ENCODE peak calls at places on chromosome 16, in six cellular contexts. One of them, this sample, is unnamed.

GRCh38 chr16:48559462-48560211 is 50.3 kb downstream of the N4BP1 start:
- DNase-seq in DND-41: no peak
- DNase-seq in choroid plexus epithelial cell: no peak
- DNase-seq in dorsolateral prefrontal cortex: no peak
- DNase-seq in naive thymus-derived CD4-positive, alpha-beta T cell: no peak
- DNase-seq in mucosa of descending colon: no peak
- DNase-seq in this sample: no peak

GRCh38 chr16:1527836-1528811 is 5.3 kb upstream of the TMEM204 start:
- DNase-seq in choroid plexus epithelial cell: peak
- DNase-seq in DND-41: no peak
- DNase-seq in naive thymus-derived CD4-positive, alpha-beta T cell: no peak
- DNase-seq in dorsolateral prefrontal cortex: no peak
- DNase-seq in mucosa of descending colon: no peak
- DNase-seq in this sample: no peak

GRCh38 chr16:74768239-74768638 is 6.4 kb downstream of the FA2H start:
- DNase-seq in dorsolateral prefrontal cortex: no peak
- DNase-seq in choroid plexus epithelial cell: no peak
- DNase-seq in mucosa of descending colon: no peak
- DNase-seq in DND-41: no peak
- DNase-seq in naive thymus-derived CD4-positive, alpha-beta T cell: no peak
- DNase-seq in this sample: no peak

GRCh38 chr16:55542459-55543082 is 23.9 kb upstream of the CAPNS2 start:
- DNase-seq in mucosa of descending colon: no peak
- DNase-seq in naive thymus-derived CD4-positive, alpha-beta T cell: no peak
- DNase-seq in dorsolateral prefrontal cortex: no peak
- DNase-seq in choroid plexus epithelial cell: peak
- DNase-seq in DND-41: no peak
- DNase-seq in this sample: peak

GRCh38 chr16:16938009-16938408 is 532.8 kb downstream of the XYLT1 start:
- DNase-seq in dorsolateral prefrontal cortex: no peak
- DNase-seq in DND-41: no peak
- DNase-seq in mucosa of descending colon: no peak
- DNase-seq in naive thymus-derived CD4-positive, alpha-beta T cell: no peak
- DNase-seq in choroid plexus epithelial cell: no peak
- DNase-seq in this sample: no peak

GRCh38 chr16:88819126-88819525 is 7.4 kb upstream of the APRT start:
- DNase-seq in choroid plexus epithelial cell: no peak
- DNase-seq in mucosa of descending colon: no peak
- DNase-seq in DND-41: no peak
- DNase-seq in naive thymus-derived CD4-positive, alpha-beta T cell: no peak
- DNase-seq in dorsolateral prefrontal cortex: no peak
- DNase-seq in this sample: no peak

GRCh38 chr16:86232496-86232895 is 277.8 kb upstream of the FOXF1 start:
- DNase-seq in dorsolateral prefrontal cortex: no peak
- DNase-seq in DND-41: no peak
- DNase-seq in naive thymus-derived CD4-positive, alpha-beta T cell: no peak
- DNase-seq in choroid plexus epithelial cell: no peak
- DNase-seq in mucosa of descending colon: no peak
- DNase-seq in this sample: no peak

GRCh38 chr16:25012525-25012991 is 2.6 kb downstream of the ARHGAP17 start:
- DNase-seq in mucosa of descending colon: no peak
- DNase-seq in dorsolateral prefrontal cortex: no peak
- DNase-seq in DND-41: no peak
- DNase-seq in naive thymus-derived CD4-positive, alpha-beta T cell: no peak
- DNase-seq in choroid plexus epithelial cell: peak
- DNase-seq in this sample: no peak

GRCh38 chr16:85809645-85810044 is 10.2 kb downstream of the COX4I1 start:
- DNase-seq in dorsolateral prefrontal cortex: no peak
- DNase-seq in DND-41: no peak
- DNase-seq in choroid plexus epithelial cell: no peak
- DNase-seq in naive thymus-derived CD4-positive, alpha-beta T cell: no peak
- DNase-seq in mucosa of descending colon: no peak
- DNase-seq in this sample: no peak

GRCh38 chr16:76910931-76911330 is 280.1 kb upstream of the MON1B start:
- DNase-seq in choroid plexus epithelial cell: peak
- DNase-seq in naive thymus-derived CD4-positive, alpha-beta T cell: no peak
- DNase-seq in DND-41: no peak
- DNase-seq in dorsolateral prefrontal cortex: no peak
- DNase-seq in mucosa of descending colon: no peak
- DNase-seq in this sample: no peak

GRCh38 chr16:80924372-80924978 is 82.2 kb downstream of the CMC2 start:
- DNase-seq in DND-41: peak
- DNase-seq in dorsolateral prefrontal cortex: no peak
- DNase-seq in choroid plexus epithelial cell: peak
- DNase-seq in naive thymus-derived CD4-positive, alpha-beta T cell: peak
- DNase-seq in mucosa of descending colon: no peak
- DNase-seq in this sample: no peak

GRCh38 chr16:14098081-14098480 is 27.0 kb downstream of the MRTFB start:
- DNase-seq in naive thymus-derived CD4-positive, alpha-beta T cell: no peak
- DNase-seq in DND-41: no peak
- DNase-seq in choroid plexus epithelial cell: no peak
- DNase-seq in mucosa of descending colon: no peak
- DNase-seq in dorsolateral prefrontal cortex: no peak
- DNase-seq in this sample: no peak
- H3K4me3 ChIP-seq in naive thymus-derived CD4-positive, alpha-beta T cell: no peak
- H3K4me3 ChIP-seq in DND-41: no peak
- H3K4me3 ChIP-seq in choroid plexus epithelial cell: no peak
- H3K4me3 ChIP-seq in mucosa of descending colon: no peak
- H3K4me3 ChIP-seq in dorsolateral prefrontal cortex: no peak
- H3K4me3 ChIP-seq in this sample: no peak

DNA sequence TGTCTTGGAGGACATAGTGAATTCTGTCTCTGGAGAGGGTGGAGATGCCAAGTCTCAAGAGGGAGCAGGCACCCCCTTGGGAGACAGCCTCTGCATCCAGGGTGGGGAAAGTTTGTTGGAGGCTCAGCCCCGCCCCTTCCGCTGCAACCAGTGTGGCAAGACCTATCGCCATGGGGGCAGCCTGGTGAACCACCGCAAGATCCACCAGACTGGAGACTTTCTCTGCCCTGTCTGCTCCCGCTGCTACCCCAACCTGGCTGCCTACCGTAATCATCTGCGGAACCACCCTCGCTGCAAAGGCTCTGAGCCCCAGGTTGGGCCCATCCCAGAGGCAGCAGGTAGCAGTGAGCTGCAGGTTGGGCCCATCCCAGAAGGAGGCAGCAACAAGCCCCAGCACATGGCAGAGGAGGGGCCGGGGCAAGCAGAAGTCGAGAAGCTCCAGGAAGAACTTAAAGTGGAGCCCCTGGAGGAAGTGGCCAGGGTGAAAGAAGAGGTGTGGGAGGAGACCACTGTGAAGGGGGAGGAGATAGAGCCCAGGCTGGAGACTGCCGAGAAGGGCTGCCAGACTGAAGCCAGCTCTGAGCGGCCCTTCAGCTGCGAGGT is 5.2 kb downstream of the ZNF646 start:
- DNase-seq in naive thymus-derived CD4-positive, alpha-beta T cell: no peak
- DNase-seq in mucosa of descending colon: no peak
- DNase-seq in dorsolateral prefrontal cortex: no peak
- DNase-seq in choroid plexus epithelial cell: no peak
- DNase-seq in DND-41: no peak
- DNase-seq in this sample: no peak
- H3K4me3 ChIP-seq in naive thymus-derived CD4-positive, alpha-beta T cell: no peak
- H3K4me3 ChIP-seq in mucosa of descending colon: no peak
- H3K4me3 ChIP-seq in dorsolateral prefrontal cortex: no peak
- H3K4me3 ChIP-seq in choroid plexus epithelial cell: no peak
- H3K4me3 ChIP-seq in DND-41: no peak
- H3K4me3 ChIP-seq in this sample: no peak

GRCh38 chr16:69444873-69445517 is 20.6 kb downstream of the CYB5B start:
- DNase-seq in DND-41: no peak
- DNase-seq in dorsolateral prefrontal cortex: no peak
- DNase-seq in naive thymus-derived CD4-positive, alpha-beta T cell: no peak
- DNase-seq in mucosa of descending colon: no peak
- DNase-seq in choroid plexus epithelial cell: peak
- DNase-seq in this sample: no peak
- H3K4me3 ChIP-seq in DND-41: no peak
- H3K4me3 ChIP-seq in dorsolateral prefrontal cortex: peak
- H3K4me3 ChIP-seq in naive thymus-derived CD4-positive, alpha-beta T cell: peak
- H3K4me3 ChIP-seq in mucosa of descending colon: no peak
- H3K4me3 ChIP-seq in choroid plexus epithelial cell: no peak
- H3K4me3 ChIP-seq in this sample: no peak

DNA sequence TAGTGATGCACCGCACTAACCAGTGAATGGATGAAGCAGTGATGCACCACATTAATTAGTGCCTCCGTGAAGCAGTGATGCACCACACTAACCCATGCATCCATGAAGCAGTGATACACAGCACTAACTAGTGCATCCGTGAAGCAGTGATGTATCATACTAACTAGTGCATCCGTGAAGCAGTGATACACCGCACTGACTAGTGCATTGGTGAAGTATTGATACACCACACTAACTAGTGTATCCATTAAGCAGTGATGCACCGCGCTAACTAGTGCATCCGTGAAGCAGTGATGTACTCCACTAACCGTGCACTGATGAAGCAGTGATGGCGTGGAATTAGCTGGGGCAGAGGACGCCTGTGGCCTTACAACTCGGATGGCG is 80.6 kb upstream of the NKD1 start:
- DNase-seq in DND-41: no peak
- DNase-seq in dorsolateral prefrontal cortex: no peak
- DNase-seq in mucosa of descending colon: no peak
- DNase-seq in choroid plexus epithelial cell: no peak
- DNase-seq in naive thymus-derived CD4-positive, alpha-beta T cell: no peak
- DNase-seq in this sample: no peak
- H3K4me3 ChIP-seq in DND-41: no peak
- H3K4me3 ChIP-seq in dorsolateral prefrontal cortex: peak
- H3K4me3 ChIP-seq in mucosa of descending colon: no peak
- H3K4me3 ChIP-seq in choroid plexus epithelial cell: no peak
- H3K4me3 ChIP-seq in naive thymus-derived CD4-positive, alpha-beta T cell: no peak
- H3K4me3 ChIP-seq in this sample: peak